ENCODE peak calls at places on chromosome 21, in six cellular contexts. H, W, E, U, F and I are unnamed samples.
A peak's percentile ranks its signal among the peaks of the same experiment; 100 is the strongest.

GRCh38 chr21:41953831-41954653 is at the start of gene C2CD2:
- DNase-seq in H (no peak), W (peak; percentile 28), F (no peak), U (peak; percentile 18), E (no peak), I (peak; percentile 92)

GRCh38 chr21:45147473-45148315 is 73.3 kb downstream of the ADARB1 start:
- DNase-seq in F (no peak), E (no peak), W (no peak), H (no peak), U (no peak), I (no peak)

GRCh38 chr21:36909901-36910561 is 56.4 kb downstream of the HLCS start:
- DNase-seq in H (peak; percentile 89), U (no peak), W (peak; percentile 95), F (no peak), E (no peak), I (peak; percentile 94)

GRCh38 chr21:31457675-31458074 is 113.6 kb upstream of the TIAM1 start:
- DNase-seq in U (no peak), H (no peak), E (no peak), F (no peak), W (no peak), I (no peak)

GRCh38 chr21:32426592-32427051 is 14.1 kb downstream of the EVA1C start:
- DNase-seq in W (peak; percentile 11), F (no peak), U (no peak), E (no peak), H (no peak), I (no peak)

GRCh38 chr21:38048241-38048640 is 132.0 kb upstream of the KCNJ6 start:
- DNase-seq in H (no peak), F (no peak), W (no peak), U (no peak), E (no peak), I (no peak)

GRCh38 chr21:27425172-27425571 is 458.3 kb upstream of the ADAMTS5 start:
- DNase-seq in H (no peak), F (no peak), W (peak; percentile 9), E (no peak), U (no peak), I (peak; percentile 18)

GRCh38 chr21:46622226-46622625 is 13.2 kb upstream of the PRMT2 start:
- DNase-seq in W (no peak), E (no peak), U (no peak), F (peak; percentile 58), H (no peak), I (no peak)

GRCh38 chr21:31710586-31710985 is 21.3 kb downstream of the SCAF4 start:
- DNase-seq in H (no peak), E (no peak), W (no peak), U (no peak), F (no peak), I (no peak)

GRCh38 chr21:46065993-46066842 is 31.7 kb upstream of the COL6A2 start:
- DNase-seq in F (no peak), W (no peak), E (no peak), U (no peak), H (no peak), I (no peak)

GRCh38 chr21:42696026-42696380 is 42.6 kb downstream of the PDE9A start:
- DNase-seq in U (no peak), E (no peak), F (no peak), H (no peak), W (no peak), I (no peak)

GRCh38 chr21:39336457-39337008 is 12.4 kb downstream of the HMGN1 start:
- DNase-seq in W (no peak), U (no peak), F (no peak), E (no peak), H (no peak), I (no peak)

GRCh38 chr21:27372381-27372780 is 405.5 kb upstream of the ADAMTS5 start:
- DNase-seq in E (no peak), F (no peak), U (no peak), W (peak; percentile 14), H (no peak), I (no peak)

GRCh38 chr21:43313939-43314405 is 113.0 kb downstream of the SIK1 start:
- DNase-seq in W (no peak), U (no peak), E (no peak), F (no peak), H (no peak), I (no peak)

GRCh38 chr21:43204638-43205037 is 35.8 kb downstream of the CRYAA start:
- DNase-seq in H (no peak), F (no peak), W (no peak), E (no peak), U (no peak), I (no peak)

GRCh38 chr21:41816583-41817165 is 49.8 kb upstream of the RIPK4 start:
- DNase-seq in F (peak; percentile 38), E (peak; percentile 41), U (peak; percentile 38), W (peak; percentile 13), H (peak; percentile 7), I (no peak)